ENCODE peak calls at places on chromosome 17, in four cellular contexts. P is A549, V is GM12878, O is HepG2. E is an unnamed sample.

GRCh38 chr17:4161179-4161559 is 18.2 kb downstream of the CYB5D2 start:
- DNase-seq in P (peak; percentile 90), V (no peak), O (peak; percentile 10), E (peak; percentile 50)

GRCh38 chr17:27069842-27070508 is 223.9 kb upstream of the WSB1 start:
- DNase-seq in P (no peak), V (no peak), O (no peak), E (no peak)

GRCh38 chr17:74371653-74372147 is 4.4 kb downstream of the GPR142 start:
- DNase-seq in P (no peak), V (no peak), O (no peak), E (no peak)

GRCh38 chr17:7023576-7024401 is 939 bp downstream of the BCL6B start:
- DNase-seq in P (peak; percentile 97), V (peak; percentile 81), O (no peak), E (peak; percentile 98)

GRCh38 chr17:14150604-14151003 is 81.3 kb downstream of the COX10 start:
- DNase-seq in P (no peak), V (no peak), O (no peak), E (no peak)

GRCh38 chr17:79981661-79982101 is 54.0 kb downstream of the TBC1D16 start:
- DNase-seq in P (no peak), V (no peak), O (no peak), E (no peak)

GRCh38 chr17:61454095-61454931 is 2.1 kb downstream of the TBX4 start:
- DNase-seq in P (no peak), V (no peak), O (no peak), E (peak; percentile 58)

GRCh38 chr17:37299257-37299985 is 76.4 kb upstream of the C17orf78 start:
- DNase-seq in P (no peak), V (no peak), O (no peak), E (peak; percentile 34)

GRCh38 chr17:65584604-65585521 is 23.4 kb upstream of the AXIN2 start:
- DNase-seq in P (peak; percentile 51), V (no peak), O (peak; percentile 88), E (no peak)

GRCh38 chr17:73435412-73435811 is 123.6 kb upstream of the CDC42EP4 start:
- DNase-seq in P (no peak), V (no peak), O (no peak), E (no peak)

GRCh38 chr17:54426287-54426886 is 474.3 kb upstream of the TOM1L1 start:
- DNase-seq in P (peak; percentile 42), V (no peak), O (peak; percentile 7), E (peak; percentile 71)

GRCh38 chr17:142876-143784 is 5.8 kb downstream of the SCGB1C2 start:
- DNase-seq in P (no peak), V (no peak), O (no peak), E (no peak)

GRCh38 chr17:7314719-7315569 is at the start of gene GPS2:
- DNase-seq in P (peak; percentile 93), V (no peak), O (peak; percentile 81), E (peak; percentile 95)

GRCh38 chr17:39485555-39485954 is 24.3 kb downstream of the CDK12 start:
- DNase-seq in P (peak; percentile 84), V (no peak), O (no peak), E (no peak)

GRCh38 chr17:45826919-45827628 is 17.6 kb upstream of the SPPL2C start:
- DNase-seq in P (no peak), V (no peak), O (no peak), E (no peak)

GRCh38 chr17:81551458-81552243 is 502 bp downstream of the FAAP100 start:
- DNase-seq in P (peak; percentile 46), V (no peak), O (peak; percentile 47), E (peak; percentile 40)

GRCh38 chr17:28711723-28712036 is at the start of gene PROCA1:
- DNase-seq in P (no peak), V (no peak), O (no peak), E (peak; percentile 81)

GRCh38 chr17:44688675-44689491 is 693 bp downstream of the CCDC43 start:
- DNase-seq in P (no peak), V (no peak), O (peak; percentile 22), E (no peak)

GRCh38 chr17:67477687-67478086 is 100.6 kb downstream of the PITPNC1 start:
- DNase-seq in P (no peak), V (no peak), O (no peak), E (no peak)

GRCh38 chr17:31373150-31374082 is 18.1 kb upstream of the RAB11FIP4 start:
- DNase-seq in P (peak; percentile 72), V (peak; percentile 31), O (peak; percentile 42), E (peak; percentile 74)
- TF ChIP-seq REST in P (no peak), V (no peak), O (no peak), E (no peak)

GRCh38 chr17:58121925-58122324 is 26.3 kb upstream of the OR4D1 start:
- DNase-seq in P (peak; percentile 76), V (no peak), O (peak; percentile 56), E (peak; percentile 69)
- TF ChIP-seq JUNB in P (no peak), V (no peak), O (no peak), E (no peak)

GRCh38 chr17:58528443-58528842 is 14.0 kb upstream of the MTMR4 start:
- DNase-seq in P (no peak), V (no peak), O (no peak), E (no peak)
- TF ChIP-seq REST in P (no peak), V (no peak), O (no peak), E (no peak)

GRCh38 chr17:40548982-40549680 is 16.1 kb downstream of the CCR7 start:
- DNase-seq in P (peak; percentile 99), V (no peak), O (peak; percentile 96), E (no peak)
- TF ChIP-seq JUNB in P (peak; percentile 92), V (no peak), O (peak; percentile 23), E (no peak)

GRCh38 chr17:35578195-35578928 is at the start of gene PEX12:
- DNase-seq in P (peak; percentile 89), V (peak; percentile 58), O (peak; percentile 92), E (peak; percentile 95)
- TF ChIP-seq REST in P (no peak), V (peak; percentile 33), O (no peak), E (no peak)

GRCh38 chr17:83026311-83026811 is 53.0 kb upstream of the METRNL start:
- DNase-seq in P (no peak), V (no peak), O (no peak), E (no peak)

GRCh38 chr17:83028851-83029250 is 50.6 kb upstream of the METRNL start:
- DNase-seq in P (no peak), V (no peak), O (no peak), E (no peak)

GRCh38 chr17:83024205-83024971 is 55.0 kb upstream of the METRNL start:
- DNase-seq in P (no peak), V (no peak), O (no peak), E (no peak)

GRCh38 chr17:83029571-83029970 is 49.8 kb upstream of the METRNL start:
- DNase-seq in P (no peak), V (no peak), O (no peak), E (no peak)

DNA sequence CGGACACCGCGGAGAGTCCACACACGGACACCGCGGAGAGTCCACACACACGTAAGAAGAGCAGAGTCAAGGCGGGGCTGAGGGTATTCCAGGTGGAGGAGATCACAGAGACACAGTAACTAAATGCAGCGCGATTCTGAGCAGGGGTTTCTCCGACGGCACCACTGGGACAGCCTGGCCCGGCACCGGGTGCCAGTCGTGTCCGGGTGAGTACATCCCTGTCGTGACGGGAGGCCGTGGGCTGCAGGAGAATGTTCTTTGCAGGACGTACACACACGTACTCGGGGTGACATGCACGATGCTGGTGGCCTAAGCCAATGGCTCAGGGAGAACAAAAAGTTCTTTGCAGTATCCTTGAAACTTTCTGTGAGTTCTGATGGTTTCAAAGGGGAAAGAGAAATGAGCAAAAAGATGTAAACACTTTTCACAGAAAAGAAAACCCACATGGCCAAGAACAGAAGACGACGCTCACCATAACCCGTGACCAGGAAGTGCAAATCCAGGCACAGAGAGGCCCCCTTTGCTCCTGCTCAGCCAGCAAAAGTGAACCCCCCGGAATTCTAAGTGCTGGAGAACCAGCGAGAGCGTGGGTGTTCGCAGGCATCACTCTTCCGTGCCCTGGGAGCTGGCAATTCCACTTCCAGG is 53.7 kb upstream of the METRNL start:
- DNase-seq in P (no peak), V (no peak), O (no peak), E (no peak)
- TF ChIP-seq JUNB in P (no peak), V (no peak), O (no peak), E (no peak)

GRCh38 chr17:77926967-77927366 is 31.5 kb upstream of the TNRC6C start:
- DNase-seq in P (no peak), V (no peak), O (no peak), E (no peak)

GRCh38 chr17:77927777-77928518 is 30.6 kb upstream of the TNRC6C start:
- DNase-seq in P (no peak), V (no peak), O (no peak), E (no peak)

GRCh38 chr17:77924757-77925336 is 33.7 kb upstream of the TNRC6C start:
- DNase-seq in P (no peak), V (no peak), O (no peak), E (peak; percentile 83)

GRCh38 chr17:77923776-77924513 is 34.6 kb upstream of the TNRC6C start:
- DNase-seq in P (no peak), V (no peak), O (no peak), E (no peak)

DNA sequence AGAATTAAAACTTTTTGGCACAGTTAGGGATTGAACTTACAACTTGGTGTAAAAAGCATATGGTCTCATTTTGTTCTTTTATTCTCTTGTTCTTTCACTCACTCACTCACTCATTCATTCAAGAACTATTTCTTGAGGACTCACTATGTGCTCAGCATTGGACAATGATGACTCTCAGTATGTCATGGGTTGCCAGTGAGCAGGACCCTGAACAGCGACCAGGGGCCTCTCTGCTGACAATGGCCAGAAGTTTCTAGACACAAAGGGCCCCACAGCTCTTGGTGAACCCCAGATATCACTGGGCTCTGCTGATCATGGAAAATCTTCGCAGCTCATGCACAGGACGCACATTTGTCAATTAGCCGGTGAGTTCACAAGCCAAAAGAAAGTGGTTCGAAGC is 32.4 kb upstream of the TNRC6C start:
- DNase-seq in P (no peak), V (no peak), O (no peak), E (no peak)
- TF ChIP-seq REST in P (peak; percentile 41), V (no peak), O (no peak), E (no peak)

DNA sequence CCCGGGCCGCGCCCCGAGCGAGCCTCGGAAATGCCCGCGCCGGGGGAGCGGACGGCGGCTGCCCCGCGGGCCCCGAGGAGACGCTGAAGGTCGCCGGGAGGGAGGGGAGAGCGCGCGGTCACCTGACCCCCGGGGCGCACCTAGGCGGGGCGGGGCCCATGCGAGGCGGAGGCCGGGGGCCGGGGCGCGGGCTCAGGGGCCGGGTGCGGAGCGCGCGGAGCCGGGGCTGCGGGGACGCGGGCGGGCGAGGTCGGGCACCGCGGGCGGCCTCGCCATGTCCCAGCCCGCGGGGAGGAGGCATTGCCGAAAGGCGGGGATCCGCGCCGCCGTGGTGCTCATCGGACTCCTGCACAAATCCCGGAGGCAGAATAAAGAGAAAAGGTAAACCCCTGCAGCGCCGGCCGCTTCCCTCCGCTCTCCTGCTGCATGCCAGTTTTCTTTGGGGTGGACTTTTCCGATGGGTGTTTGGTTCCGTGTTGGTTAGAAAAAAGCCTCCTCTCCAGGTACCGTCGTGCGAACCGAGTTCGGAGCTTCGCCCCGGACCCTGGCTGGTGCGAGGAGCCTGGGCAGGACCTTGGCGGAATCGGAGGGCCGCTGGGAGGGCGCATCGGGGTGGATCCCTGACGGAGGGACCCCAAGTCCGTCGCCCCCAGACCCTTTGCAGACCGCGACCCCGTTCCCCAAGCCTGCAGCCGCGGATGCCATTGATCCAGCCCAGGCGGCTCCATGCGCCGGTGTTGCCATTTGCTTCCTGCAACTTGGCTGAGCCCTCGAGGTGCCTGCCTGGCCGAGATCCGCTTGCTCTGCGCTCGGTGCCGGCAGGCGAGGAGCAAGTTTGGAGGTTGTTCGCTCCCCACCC is 57.7 kb downstream of the RAP1GAP2 start:
- DNase-seq in P (peak; percentile 55), V (no peak), O (no peak), E (peak; percentile 60)
- TF ChIP-seq JUNB in P (no peak), V (no peak), O (no peak), E (no peak)

GRCh38 chr17:57868007-57868774 is 18.3 kb upstream of the MRPS23 start:
- DNase-seq in P (peak; percentile 92), V (peak; percentile 47), O (peak; percentile 59), E (peak; percentile 86)
- TF ChIP-seq REST in P (no peak), V (no peak), O (no peak), E (no peak)

E was measured in GM23338.